ENCODE peak calls at places on chromosomes 2 and 18, in seven cellular contexts. D is ELF-1; B is HFFc6; I is CD8-positive, alpha-beta memory T cell; W is hypothalamus; C is mesenteric fat pad; T is NCI-H2029. G is an unnamed sample.

GRCh38 chr2:47243596-47244323 is 88.7 kb upstream of the STPG4 start:
- DNase-seq in D (peak), B (no peak), I (no peak), W (no peak), C (no peak), T (no peak), G (no peak)

GRCh38 chr2:215377283-215377682 is 58.6 kb downstream of the FN1 start:
- DNase-seq in D (no peak), B (no peak), I (no peak), W (no peak), C (no peak), T (no peak), G (no peak)

GRCh38 chr18:58793361-58793760 is 71.3 kb upstream of the ZNF532 start:
- DNase-seq in D (no peak), B (peak), I (no peak), W (no peak), C (no peak), T (no peak), G (no peak)

GRCh38 chr2:16122556-16122955 is 182.2 kb downstream of the MYCN start:
- DNase-seq in D (no peak), B (no peak), I (no peak), W (no peak), C (no peak), T (no peak), G (no peak)

GRCh38 chr2:147499785-147500184 is 345.0 kb upstream of the ACVR2A start:
- DNase-seq in D (no peak), B (no peak), I (no peak), W (no peak), C (no peak), T (no peak), G (no peak)

GRCh38 chr2:38581193-38582147 is 21.3 kb downstream of the HNRNPLL start:
- DNase-seq in D (peak), B (peak), I (peak), W (no peak), C (no peak), T (peak), G (peak)

GRCh38 chr2:64359892-64360657 is 93.9 kb upstream of the LGALSL start:
- DNase-seq in D (peak), B (peak), I (no peak), W (no peak), C (no peak), T (no peak), G (no peak)

GRCh38 chr2:162074579-162074922 is 536 bp upstream of the DPP4 start:
- DNase-seq in D (no peak), B (no peak), I (no peak), W (no peak), C (no peak), T (no peak), G (no peak)

GRCh38 chr2:172977330-172978052 is 98.2 kb upstream of the MAP3K20 start:
- DNase-seq in D (peak), B (no peak), I (no peak), W (no peak), C (no peak), T (no peak), G (no peak)

GRCh38 chr2:186255823-186256222 is 230.2 kb upstream of the ZC3H15 start:
- DNase-seq in D (peak), B (no peak), I (no peak), W (no peak), C (no peak), T (no peak), G (no peak)

GRCh38 chr2:68230246-68231060 is 21.9 kb downstream of the PPP3R1 start:
- DNase-seq in D (no peak), B (no peak), I (no peak), W (no peak), C (no peak), T (no peak), G (no peak)

GRCh38 chr2:230441188-230441897 is 25.3 kb downstream of the SP100 start:
- DNase-seq in D (no peak), B (no peak), I (peak), W (no peak), C (no peak), T (no peak), G (no peak)